ENCODE peak calls at places on chromosome 2, in nine cellular contexts. W is heart left ventricle, X is A549, G is ovary, S is right lobe of liver, J is HepG2, M is endothelial cell of umbilical vein, V is upper lobe of left lung, N is IMR-90. H is an unnamed sample. For H3K4me1, the result is how much of the 10 kb centered on the place peaks cover.

GRCh38 chr2:219592721-219593120 is 4.9 kb upstream of the STK11IP start:
- DNase-seq in W (no peak), X (no peak), G (no peak), S (no peak), J (no peak), M (no peak), V (no peak), N (no peak), H (no peak)

GRCh38 chr2:54524236-54524991 is 68.3 kb downstream of the SPTBN1 start:
- DNase-seq in W (peak), X (no peak), G (no peak), S (no peak), J (no peak), M (peak), V (no peak), N (peak), H (no peak)

GRCh38 chr2:30601375-30601774 is 154.3 kb downstream of the LCLAT1 start:
- DNase-seq in W (no peak), X (no peak), G (no peak), S (no peak), J (no peak), M (no peak), V (no peak), N (no peak), H (no peak)

GRCh38 chr2:204529795-204530463 is 15.3 kb upstream of the PARD3B start:
- DNase-seq in W (no peak), X (no peak), G (no peak), S (no peak), J (no peak), M (no peak), V (no peak), N (no peak), H (no peak)

GRCh38 chr2:111702119-111702808 is 181.7 kb downstream of the ANAPC1 start:
- DNase-seq in W (peak), X (peak), G (no peak), S (no peak), J (peak), M (peak), V (no peak), N (peak), H (no peak)

GRCh38 chr2:56018202-56018601 is 94.6 kb upstream of the EFEMP1 start:
- DNase-seq in W (no peak), X (no peak), G (no peak), S (no peak), J (no peak), M (no peak), V (no peak), N (no peak), H (no peak)

GRCh38 chr2:157182204-157182709 is 75.2 kb upstream of the GALNT5 start:
- DNase-seq in W (no peak), X (no peak), G (no peak), S (no peak), J (no peak), M (peak), V (no peak), N (peak), H (no peak)

GRCh38 chr2:23524261-23524706 is 139.3 kb downstream of the KLHL29 start:
- DNase-seq in W (no peak), X (no peak), G (peak), S (no peak), J (no peak), M (peak), V (peak), N (peak), H (no peak)

GRCh38 chr2:86337235-86338099 is at the start of gene REEP1:
- DNase-seq in W (peak), X (peak), G (peak), S (no peak), J (no peak), M (no peak), V (peak), N (no peak), H (no peak)

GRCh38 chr2:106157416-106157815 is 36.7 kb downstream of the UXS1 start:
- DNase-seq in W (no peak), X (no peak), G (no peak), S (no peak), J (no peak), M (no peak), V (no peak), N (no peak), H (no peak)

GRCh38 chr2:239544141-239544800 is 143.5 kb upstream of the HDAC4 start:
- DNase-seq in W (no peak), X (no peak), G (no peak), S (peak), J (no peak), M (no peak), V (no peak), N (no peak), H (peak)

GRCh38 chr2:99970292-99970868 is 172.0 kb downstream of the AFF3 start:
- DNase-seq in W (no peak), X (no peak), G (no peak), S (no peak), J (no peak), M (no peak), V (no peak), N (peak), H (no peak)

GRCh38 chr2:193556766-193557470 is 1362.2 kb upstream of the TMEFF2 start:
- DNase-seq in W (no peak), X (no peak), G (no peak), S (no peak), J (no peak), M (no peak), V (no peak), N (no peak), H (no peak)

GRCh38 chr2:58240595-58240937 is 559 bp downstream of the FANCL start:
- DNase-seq in W (no peak), X (peak), G (no peak), S (no peak), J (peak), M (no peak), V (no peak), N (no peak), H (no peak)

GRCh38 chr2:46299365-46300263 is 2.4 kb downstream of the EPAS1 start:
- DNase-seq in W (peak), X (peak), G (peak), S (peak), J (peak), M (peak), V (peak), N (peak), H (no peak)

GRCh38 chr2:238929242-238930081 is 81.6 kb downstream of the TWIST2 start:
- DNase-seq in W (peak), X (no peak), G (peak), S (peak), J (no peak), M (peak), V (no peak), N (peak), H (peak)

GRCh38 chr2:95113464-95113863 is 8.1 kb downstream of the MRPS5 start:
- DNase-seq in W (no peak), X (no peak), G (no peak), S (no peak), J (no peak), M (no peak), V (no peak), N (no peak), H (no peak)

GRCh38 chr2:231615058-231615671 is 22.5 kb downstream of the TEX44 start:
- DNase-seq in W (peak), X (no peak), G (peak), S (peak), J (no peak), M (no peak), V (peak), N (no peak), H (no peak)

GRCh38 chr2:181352158-181352557 is 105.0 kb upstream of the ITGA4 start:
- DNase-seq in W (no peak), X (no peak), G (no peak), S (no peak), J (no peak), M (no peak), V (no peak), N (no peak), H (no peak)

GRCh38 chr2:38362223-38362622 is 14.8 kb downstream of the ATL2 start:
- DNase-seq in W (no peak), X (no peak), G (no peak), S (no peak), J (no peak), M (no peak), V (no peak), N (no peak), H (no peak)

GRCh38 chr2:30886101-30886500 is 78.9 kb upstream of the CAPN13 start:
- DNase-seq in W (no peak), X (no peak), G (no peak), S (no peak), J (no peak), M (no peak), V (no peak), N (no peak), H (no peak)

GRCh38 chr2:5695641-5696350 is 3.6 kb downstream of the SOX11 start:
- DNase-seq in W (no peak), X (no peak), G (no peak), S (no peak), J (no peak), M (no peak), V (peak), N (peak), H (no peak)

GRCh38 chr2:105734762-105735538 is 9.8 kb upstream of the NCK2 start:
- DNase-seq in W (no peak), X (no peak), G (no peak), S (no peak), J (no peak), M (no peak), V (no peak), N (peak), H (no peak)

GRCh38 chr2:185318271-185318724 is 420.3 kb upstream of the FSIP2 start:
- DNase-seq in W (no peak), X (no peak), G (no peak), S (no peak), J (peak), M (no peak), V (no peak), N (no peak), H (no peak)

GRCh38 chr2:160221391-160222276 is 21.6 kb upstream of the ITGB6 start:
- DNase-seq in W (peak), X (peak), G (peak), S (no peak), J (peak), M (peak), V (peak), N (peak), H (peak)

GRCh38 chr2:116668691-116669090 is 1145.8 kb upstream of the DDX18 start:
- DNase-seq in W (no peak), X (no peak), G (no peak), S (no peak), J (no peak), M (peak), V (no peak), N (no peak), H (no peak)

GRCh38 chr2:108701208-108701607 is 18.1 kb upstream of the RANBP2 start:
- DNase-seq in W (no peak), X (no peak), G (no peak), S (no peak), J (no peak), M (no peak), V (no peak), N (no peak), H (no peak)

GRCh38 chr2:130261970-130262760 is 63.9 kb upstream of the TUBA3E start:
- DNase-seq in W (no peak), X (no peak), G (no peak), S (no peak), J (no peak), M (no peak), V (no peak), N (peak), H (no peak)

GRCh38 chr2:145815933-145816332 is 1296.0 kb upstream of the ZEB2 start:
- DNase-seq in W (no peak), X (no peak), G (no peak), S (no peak), J (no peak), M (no peak), V (no peak), N (no peak), H (no peak)

GRCh38 chr2:23791030-23791429 is 135.9 kb downstream of the ATAD2B start:
- DNase-seq in W (no peak), X (no peak), G (no peak), S (no peak), J (peak), M (peak), V (no peak), N (peak), H (no peak)

GRCh38 chr2:124162256-124162655 is 137.2 kb downstream of the CNTNAP5 start:
- DNase-seq in W (no peak), X (no peak), G (no peak), S (no peak), J (no peak), M (no peak), V (no peak), N (no peak), H (no peak)

GRCh38 chr2:103875111-103875510 is 978.8 kb upstream of the POU3F3 start:
- DNase-seq in W (no peak), X (no peak), G (no peak), S (no peak), J (no peak), M (no peak), V (no peak), N (no peak), H (no peak)

GRCh38 chr2:52112141-52112540 is 1080.2 kb upstream of the NRXN1 start:
- DNase-seq in W (no peak), X (no peak), G (no peak), S (no peak), J (no peak), M (no peak), V (no peak), N (no peak), H (no peak)

GRCh38 chr2:40418614-40419013 is 33.3 kb downstream of the SLC8A1 start:
- DNase-seq in W (no peak), X (no peak), G (no peak), S (no peak), J (no peak), M (no peak), V (no peak), N (peak), H (no peak)

GRCh38 chr2:163182764-163183354 is 344.3 kb upstream of the KCNH7 start:
- DNase-seq in W (no peak), X (peak), G (no peak), S (no peak), J (no peak), M (peak), V (no peak), N (peak), H (no peak)

DNA sequence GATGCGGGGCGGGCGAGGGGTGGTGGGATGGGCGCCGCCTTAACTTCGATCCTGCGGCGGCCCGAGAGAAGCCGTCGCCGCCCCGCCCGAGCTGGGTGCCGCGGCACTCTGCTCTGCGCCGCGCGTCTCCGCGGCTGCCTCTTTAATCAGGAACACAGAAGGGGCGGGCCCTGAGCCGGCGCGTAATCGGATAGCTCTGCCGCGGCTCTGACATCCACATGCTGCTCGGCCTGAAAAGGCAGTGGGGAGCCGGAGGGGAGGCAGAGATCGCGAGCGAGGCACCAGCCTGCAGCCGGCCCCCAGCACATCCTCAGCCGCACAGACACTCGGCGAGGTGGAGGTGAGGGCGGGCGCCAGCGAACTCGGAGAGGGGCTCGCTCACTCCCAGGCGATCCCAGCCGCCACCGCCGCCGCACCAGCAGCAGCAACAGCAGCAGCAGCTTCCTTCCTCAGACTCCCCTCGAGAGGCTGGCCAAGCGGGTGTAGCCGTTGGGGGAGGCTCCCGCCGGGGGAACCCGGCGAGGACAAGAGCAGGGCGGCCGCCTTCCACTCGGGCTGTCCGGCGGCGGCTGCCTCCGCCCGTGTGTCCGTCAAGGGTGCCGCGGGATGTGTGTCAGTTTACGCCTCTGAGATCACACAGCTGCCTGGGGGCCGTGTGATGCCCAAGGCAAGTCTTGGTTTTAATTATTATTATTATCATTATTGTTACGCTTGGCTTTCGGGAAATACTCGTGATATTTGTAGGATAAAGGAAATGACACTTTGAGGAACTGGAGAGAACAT is at the start of gene NRP2:
- DNase-seq in W (peak), X (peak), G (peak), S (peak), J (peak), M (peak), V (peak), N (peak), H (no peak)
- TF ChIP-seq POLR2A in W (peak), X (peak), G (peak), S (peak), J (no peak), M (peak), V (peak), N (peak), H (peak)

GRCh38 chr2:1791670-1792069 is 47.4 kb upstream of the PXDN start:
- DNase-seq in W (no peak), X (no peak), G (no peak), S (no peak), J (no peak), M (no peak), V (no peak), N (peak), H (no peak)
- H3K4me1 ChIP-seq in W (under half), X (under half), G (under half), S (under half), J (under half), M (under half), V (under half), N (under half), H (under half)

GRCh38 chr2:128028668-128029054 is 802 bp upstream of the SAP130 start:
- DNase-seq in W (no peak), X (no peak), G (no peak), S (no peak), J (no peak), M (no peak), V (no peak), N (no peak), H (no peak)

GRCh38 chr2:128032092-128032491 is 4.2 kb upstream of the SAP130 start:
- DNase-seq in W (no peak), X (no peak), G (no peak), S (no peak), J (no peak), M (no peak), V (no peak), N (no peak), H (no peak)

GRCh38 chr2:128026422-128027277 is 1.2 kb downstream of the SAP130 start:
- DNase-seq in W (no peak), X (no peak), G (no peak), S (no peak), J (no peak), M (peak), V (no peak), N (peak), H (no peak)

GRCh38 chr2:128027801-128028667 is at the start of gene SAP130:
- DNase-seq in W (peak), X (peak), G (peak), S (peak), J (peak), M (peak), V (peak), N (peak), H (peak)

DNA sequence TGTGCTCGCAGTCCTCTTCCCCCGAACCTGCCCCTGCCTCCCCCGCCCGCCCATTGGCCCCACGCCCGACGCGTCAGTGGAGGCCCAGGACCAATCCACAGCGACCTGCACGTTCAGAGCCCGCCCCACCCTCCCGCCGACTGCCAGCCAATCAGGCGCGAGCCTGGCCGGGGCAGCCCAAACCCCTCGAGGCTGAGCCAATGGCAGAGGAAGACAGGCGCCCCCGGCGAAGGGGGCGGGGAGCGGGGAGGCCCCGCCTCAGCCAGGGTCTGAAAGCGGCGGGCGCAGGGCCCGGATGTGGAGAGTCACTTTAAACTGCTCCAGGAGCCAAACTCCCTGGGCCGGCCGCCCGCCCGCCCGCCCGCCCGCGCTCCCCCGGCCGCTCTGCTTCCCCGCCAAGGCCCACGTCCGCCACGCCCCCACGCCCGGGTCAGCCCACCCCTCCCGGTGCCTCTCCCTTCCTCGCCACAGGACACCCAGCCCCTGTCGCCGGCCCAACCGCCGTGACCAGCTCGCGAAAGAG is 520 bp downstream of the SAP130 start:
- DNase-seq in W (peak), X (peak), G (peak), S (peak), J (peak), M (peak), V (peak), N (peak), H (peak)
- TF ChIP-seq POLR2A in W (no peak), X (no peak), G (no peak), S (no peak), J (no peak), M (no peak), V (no peak), N (peak), H (no peak)

DNA sequence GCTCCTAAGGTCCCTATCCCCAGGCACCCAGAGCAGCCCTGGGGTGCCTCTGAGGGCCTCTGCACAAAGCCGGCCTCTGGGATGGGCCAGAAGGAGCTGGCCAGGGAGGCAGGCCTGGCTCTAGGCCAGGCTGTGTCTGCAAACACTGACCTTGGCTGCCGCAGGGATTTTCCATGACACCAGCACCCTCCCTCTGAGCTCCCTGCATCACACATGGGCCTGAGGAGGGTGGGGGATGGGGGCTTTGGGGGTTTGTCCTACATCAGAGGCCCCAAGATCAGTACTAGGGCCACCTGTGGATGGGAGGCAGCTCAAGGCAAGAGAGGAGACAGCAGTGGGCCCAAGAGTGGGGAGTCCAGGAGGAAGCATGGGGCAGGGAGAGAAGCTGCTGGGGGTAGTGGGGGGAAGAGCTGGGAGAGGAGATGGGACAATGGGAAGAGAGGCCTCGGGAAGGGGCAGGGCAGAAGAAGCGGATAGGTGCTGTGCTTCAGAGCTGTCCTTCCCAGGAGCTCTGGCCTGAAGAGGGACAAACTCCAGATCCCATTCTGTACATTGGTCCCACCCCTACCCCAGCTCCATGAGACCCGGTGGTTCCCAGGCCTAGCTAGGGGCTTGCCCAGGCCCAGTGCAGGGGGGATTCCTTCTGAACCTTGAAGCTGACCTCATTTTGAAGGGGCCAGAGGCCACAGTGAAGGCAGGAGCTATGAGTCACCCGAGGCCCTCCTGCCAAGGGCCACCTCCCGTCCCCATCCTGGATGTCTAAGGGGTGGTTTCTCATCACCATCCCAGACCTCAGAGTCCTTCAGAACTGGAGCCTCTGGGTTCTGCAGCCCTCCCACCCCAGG is 28.0 kb downstream of the KCNK3 start:
- DNase-seq in W (peak), X (peak), G (peak), S (peak), J (peak), M (peak), V (no peak), N (peak), H (peak)
- H3K4me1 ChIP-seq in W (half or more), X (half or more), G (under half), S (half or more), J (under half), M (under half), V (under half), N (under half), H (under half)